ENCODE peak calls at places on chromosomes 7 and 10, in eight cellular contexts. One of them, this sample, is unnamed.

GRCh38 chr7:143407296-143408246 is 1.1 kb downstream of the EPHA1 start:
- DNase-seq in body of pancreas: no peak
- DNase-seq in activated CD4-positive, alpha-beta T cell treated with anti-CD3 and anti-CD28 coated beads for 24 hours: no peak
- DNase-seq in T-helper 9 cell: peak; percentile 28
- DNase-seq in trophoblast cell: no peak
- DNase-seq in heart right ventricle: no peak
- DNase-seq in hepatocyte: no peak
- DNase-seq in left colon: no peak
- DNase-seq in this sample: no peak

GRCh38 chr10:106643521-106643920 is 521.0 kb downstream of the SORCS1 start:
- DNase-seq in left colon: no peak
- DNase-seq in heart right ventricle: no peak
- DNase-seq in hepatocyte: no peak
- DNase-seq in activated CD4-positive, alpha-beta T cell treated with anti-CD3 and anti-CD28 coated beads for 24 hours: no peak
- DNase-seq in trophoblast cell: no peak
- DNase-seq in T-helper 9 cell: no peak
- DNase-seq in body of pancreas: no peak
- DNase-seq in this sample: no peak

GRCh38 chr7:88919484-88920131 is 124.1 kb upstream of the TEX47 start:
- DNase-seq in T-helper 9 cell: no peak
- DNase-seq in body of pancreas: no peak
- DNase-seq in left colon: no peak
- DNase-seq in hepatocyte: no peak
- DNase-seq in trophoblast cell: no peak
- DNase-seq in activated CD4-positive, alpha-beta T cell treated with anti-CD3 and anti-CD28 coated beads for 24 hours: no peak
- DNase-seq in heart right ventricle: no peak
- DNase-seq in this sample: no peak

GRCh38 chr10:15300145-15300544 is 70.9 kb downstream of the FAM171A1 start:
- DNase-seq in hepatocyte: no peak
- DNase-seq in T-helper 9 cell: no peak
- DNase-seq in activated CD4-positive, alpha-beta T cell treated with anti-CD3 and anti-CD28 coated beads for 24 hours: no peak
- DNase-seq in left colon: no peak
- DNase-seq in heart right ventricle: no peak
- DNase-seq in body of pancreas: no peak
- DNase-seq in trophoblast cell: no peak
- DNase-seq in this sample: no peak

GRCh38 chr7:74343281-74344127 is 54.3 kb downstream of the CLIP2 start:
- DNase-seq in heart right ventricle: no peak
- DNase-seq in T-helper 9 cell: no peak
- DNase-seq in left colon: no peak
- DNase-seq in hepatocyte: no peak
- DNase-seq in trophoblast cell: peak; percentile 48
- DNase-seq in body of pancreas: no peak
- DNase-seq in activated CD4-positive, alpha-beta T cell treated with anti-CD3 and anti-CD28 coated beads for 24 hours: no peak
- DNase-seq in this sample: no peak

GRCh38 chr7:99016196-99016595 is 127.7 kb downstream of the SMURF1 start:
- DNase-seq in activated CD4-positive, alpha-beta T cell treated with anti-CD3 and anti-CD28 coated beads for 24 hours: no peak
- DNase-seq in trophoblast cell: no peak
- DNase-seq in heart right ventricle: no peak
- DNase-seq in body of pancreas: no peak
- DNase-seq in left colon: no peak
- DNase-seq in hepatocyte: no peak
- DNase-seq in T-helper 9 cell: no peak
- DNase-seq in this sample: no peak

GRCh38 chr10:44389150-44389549 is 4.3 kb upstream of the CXCL12 start:
- DNase-seq in body of pancreas: peak; percentile 63
- DNase-seq in activated CD4-positive, alpha-beta T cell treated with anti-CD3 and anti-CD28 coated beads for 24 hours: no peak
- DNase-seq in heart right ventricle: peak; percentile 48
- DNase-seq in hepatocyte: no peak
- DNase-seq in trophoblast cell: no peak
- DNase-seq in left colon: peak; percentile 16
- DNase-seq in T-helper 9 cell: no peak
- DNase-seq in this sample: no peak

GRCh38 chr10:96290368-96291133 is 13.7 kb upstream of the DNTT start:
- DNase-seq in heart right ventricle: no peak
- DNase-seq in body of pancreas: no peak
- DNase-seq in left colon: no peak
- DNase-seq in trophoblast cell: no peak
- DNase-seq in hepatocyte: no peak
- DNase-seq in T-helper 9 cell: no peak
- DNase-seq in activated CD4-positive, alpha-beta T cell treated with anti-CD3 and anti-CD28 coated beads for 24 hours: no peak
- DNase-seq in this sample: no peak

GRCh38 chr10:5538892-5539651 is 14.3 kb downstream of the CALML3 start:
- DNase-seq in trophoblast cell: peak; percentile 26
- DNase-seq in hepatocyte: no peak
- DNase-seq in T-helper 9 cell: no peak
- DNase-seq in heart right ventricle: no peak
- DNase-seq in activated CD4-positive, alpha-beta T cell treated with anti-CD3 and anti-CD28 coated beads for 24 hours: no peak
- DNase-seq in body of pancreas: peak; percentile 3
- DNase-seq in left colon: peak; percentile 23
- DNase-seq in this sample: peak; percentile 23

GRCh38 chr10:122835908-122836307 is 9.7 kb downstream of the CUZD1 start:
- DNase-seq in activated CD4-positive, alpha-beta T cell treated with anti-CD3 and anti-CD28 coated beads for 24 hours: no peak
- DNase-seq in trophoblast cell: no peak
- DNase-seq in heart right ventricle: no peak
- DNase-seq in left colon: no peak
- DNase-seq in body of pancreas: no peak
- DNase-seq in T-helper 9 cell: no peak
- DNase-seq in hepatocyte: no peak
- DNase-seq in this sample: no peak

GRCh38 chr7:30799206-30799975 is 28.2 kb downstream of the MINDY4 start:
- DNase-seq in hepatocyte: no peak
- DNase-seq in heart right ventricle: no peak
- DNase-seq in body of pancreas: peak; percentile 32
- DNase-seq in activated CD4-positive, alpha-beta T cell treated with anti-CD3 and anti-CD28 coated beads for 24 hours: no peak
- DNase-seq in T-helper 9 cell: no peak
- DNase-seq in left colon: no peak
- DNase-seq in trophoblast cell: peak; percentile 9
- DNase-seq in this sample: no peak

GRCh38 chr10:35216303-35216905 is 89.8 kb downstream of the CREM start:
- DNase-seq in body of pancreas: peak; percentile 24
- DNase-seq in T-helper 9 cell: no peak
- DNase-seq in trophoblast cell: peak; percentile 12
- DNase-seq in left colon: peak; percentile 38
- DNase-seq in heart right ventricle: peak; percentile 22
- DNase-seq in hepatocyte: no peak
- DNase-seq in activated CD4-positive, alpha-beta T cell treated with anti-CD3 and anti-CD28 coated beads for 24 hours: no peak
- DNase-seq in this sample: no peak

GRCh38 chr10:125085281-125085680 is 75.1 kb downstream of the CTBP2 start:
- DNase-seq in T-helper 9 cell: no peak
- DNase-seq in activated CD4-positive, alpha-beta T cell treated with anti-CD3 and anti-CD28 coated beads for 24 hours: no peak
- DNase-seq in left colon: no peak
- DNase-seq in body of pancreas: no peak
- DNase-seq in heart right ventricle: no peak
- DNase-seq in trophoblast cell: no peak
- DNase-seq in hepatocyte: no peak
- DNase-seq in this sample: no peak

GRCh38 chr10:22733992-22734391 is 19.6 kb upstream of the PIP4K2A start:
- DNase-seq in left colon: no peak
- DNase-seq in activated CD4-positive, alpha-beta T cell treated with anti-CD3 and anti-CD28 coated beads for 24 hours: no peak
- DNase-seq in heart right ventricle: no peak
- DNase-seq in hepatocyte: no peak
- DNase-seq in trophoblast cell: peak; percentile 88
- DNase-seq in T-helper 9 cell: no peak
- DNase-seq in body of pancreas: no peak
- DNase-seq in this sample: no peak

GRCh38 chr7:83469491-83469890 is 179.4 kb downstream of the SEMA3E start:
- DNase-seq in body of pancreas: no peak
- DNase-seq in trophoblast cell: no peak
- DNase-seq in activated CD4-positive, alpha-beta T cell treated with anti-CD3 and anti-CD28 coated beads for 24 hours: no peak
- DNase-seq in hepatocyte: no peak
- DNase-seq in heart right ventricle: no peak
- DNase-seq in left colon: no peak
- DNase-seq in T-helper 9 cell: no peak
- DNase-seq in this sample: no peak

GRCh38 chr7:157423348-157423747 is 86.5 kb downstream of the DNAJB6 start:
- DNase-seq in activated CD4-positive, alpha-beta T cell treated with anti-CD3 and anti-CD28 coated beads for 24 hours: no peak
- DNase-seq in hepatocyte: no peak
- DNase-seq in trophoblast cell: peak; percentile 81
- DNase-seq in heart right ventricle: no peak
- DNase-seq in T-helper 9 cell: no peak
- DNase-seq in body of pancreas: no peak
- DNase-seq in left colon: no peak
- DNase-seq in this sample: no peak

GRCh38 chr7:83466956-83467355 is 182.0 kb downstream of the SEMA3E start:
- DNase-seq in T-helper 9 cell: no peak
- DNase-seq in heart right ventricle: no peak
- DNase-seq in left colon: no peak
- DNase-seq in body of pancreas: no peak
- DNase-seq in trophoblast cell: no peak
- DNase-seq in activated CD4-positive, alpha-beta T cell treated with anti-CD3 and anti-CD28 coated beads for 24 hours: no peak
- DNase-seq in hepatocyte: no peak
- DNase-seq in this sample: no peak

GRCh38 chr10:99532687-99533495 is at the start of gene NKX2-3:
- DNase-seq in heart right ventricle: peak; percentile 53
- DNase-seq in body of pancreas: peak; percentile 67
- DNase-seq in T-helper 9 cell: no peak
- DNase-seq in activated CD4-positive, alpha-beta T cell treated with anti-CD3 and anti-CD28 coated beads for 24 hours: peak; percentile 50
- DNase-seq in left colon: peak; percentile 94
- DNase-seq in trophoblast cell: no peak
- DNase-seq in hepatocyte: peak; percentile 63
- DNase-seq in this sample: peak; percentile 87

GRCh38 chr7:66913118-66914049 is 7.6 kb upstream of the TMEM248 start:
- DNase-seq in activated CD4-positive, alpha-beta T cell treated with anti-CD3 and anti-CD28 coated beads for 24 hours: no peak
- DNase-seq in trophoblast cell: no peak
- DNase-seq in T-helper 9 cell: no peak
- DNase-seq in left colon: no peak
- DNase-seq in hepatocyte: no peak
- DNase-seq in heart right ventricle: no peak
- DNase-seq in body of pancreas: no peak
- DNase-seq in this sample: no peak

GRCh38 chr10:101132636-101133473 is 1.8 kb downstream of the TLX1 start:
- DNase-seq in body of pancreas: no peak
- DNase-seq in activated CD4-positive, alpha-beta T cell treated with anti-CD3 and anti-CD28 coated beads for 24 hours: no peak
- DNase-seq in T-helper 9 cell: no peak
- DNase-seq in heart right ventricle: no peak
- DNase-seq in trophoblast cell: no peak
- DNase-seq in hepatocyte: no peak
- DNase-seq in left colon: no peak
- DNase-seq in this sample: no peak

GRCh38 chr7:41085244-41085643 is 617.6 kb downstream of the INHBA start:
- DNase-seq in hepatocyte: no peak
- DNase-seq in body of pancreas: no peak
- DNase-seq in trophoblast cell: no peak
- DNase-seq in activated CD4-positive, alpha-beta T cell treated with anti-CD3 and anti-CD28 coated beads for 24 hours: no peak
- DNase-seq in heart right ventricle: no peak
- DNase-seq in T-helper 9 cell: no peak
- DNase-seq in left colon: no peak
- DNase-seq in this sample: no peak

GRCh38 chr10:8336629-8337331 is 282.3 kb downstream of the GATA3 start:
- DNase-seq in left colon: no peak
- DNase-seq in heart right ventricle: no peak
- DNase-seq in activated CD4-positive, alpha-beta T cell treated with anti-CD3 and anti-CD28 coated beads for 24 hours: no peak
- DNase-seq in body of pancreas: no peak
- DNase-seq in T-helper 9 cell: no peak
- DNase-seq in hepatocyte: peak; percentile 25
- DNase-seq in trophoblast cell: no peak
- DNase-seq in this sample: no peak

GRCh38 chr10:101227765-101228681 is 1.2 kb downstream of the LBX1 start:
- DNase-seq in trophoblast cell: peak; percentile 22
- DNase-seq in activated CD4-positive, alpha-beta T cell treated with anti-CD3 and anti-CD28 coated beads for 24 hours: no peak
- DNase-seq in body of pancreas: no peak
- DNase-seq in hepatocyte: no peak
- DNase-seq in T-helper 9 cell: no peak
- DNase-seq in heart right ventricle: no peak
- DNase-seq in left colon: no peak
- DNase-seq in this sample: no peak

GRCh38 chr7:142568430-142569097 is 180.7 kb upstream of the PRSS1 start:
- DNase-seq in T-helper 9 cell: no peak
- DNase-seq in left colon: no peak
- DNase-seq in trophoblast cell: peak; percentile 55
- DNase-seq in activated CD4-positive, alpha-beta T cell treated with anti-CD3 and anti-CD28 coated beads for 24 hours: no peak
- DNase-seq in body of pancreas: no peak
- DNase-seq in heart right ventricle: no peak
- DNase-seq in hepatocyte: no peak
- DNase-seq in this sample: no peak

GRCh38 chr7:146150153-146150552 is 33.6 kb downstream of the CNTNAP2 start:
- DNase-seq in trophoblast cell: peak; percentile 30
- DNase-seq in body of pancreas: no peak
- DNase-seq in heart right ventricle: no peak
- DNase-seq in T-helper 9 cell: no peak
- DNase-seq in left colon: no peak
- DNase-seq in activated CD4-positive, alpha-beta T cell treated with anti-CD3 and anti-CD28 coated beads for 24 hours: no peak
- DNase-seq in hepatocyte: no peak
- DNase-seq in this sample: no peak

GRCh38 chr7:39650676-39651075 is 27.3 kb downstream of the RALA start:
- DNase-seq in left colon: no peak
- DNase-seq in hepatocyte: no peak
- DNase-seq in heart right ventricle: peak; percentile 24
- DNase-seq in trophoblast cell: no peak
- DNase-seq in T-helper 9 cell: no peak
- DNase-seq in activated CD4-positive, alpha-beta T cell treated with anti-CD3 and anti-CD28 coated beads for 24 hours: no peak
- DNase-seq in body of pancreas: no peak
- DNase-seq in this sample: no peak

GRCh38 chr10:5943536-5943935 is 33.8 kb downstream of the IL15RA start:
- DNase-seq in T-helper 9 cell: no peak
- DNase-seq in hepatocyte: no peak
- DNase-seq in body of pancreas: peak; percentile 58
- DNase-seq in trophoblast cell: no peak
- DNase-seq in heart right ventricle: peak; percentile 66
- DNase-seq in left colon: peak; percentile 43
- DNase-seq in activated CD4-positive, alpha-beta T cell treated with anti-CD3 and anti-CD28 coated beads for 24 hours: no peak
- DNase-seq in this sample: peak; percentile 69

GRCh38 chr7:146090023-146090645 is 26.5 kb upstream of the CNTNAP2 start:
- DNase-seq in heart right ventricle: no peak
- DNase-seq in left colon: no peak
- DNase-seq in T-helper 9 cell: no peak
- DNase-seq in trophoblast cell: peak; percentile 59
- DNase-seq in activated CD4-positive, alpha-beta T cell treated with anti-CD3 and anti-CD28 coated beads for 24 hours: no peak
- DNase-seq in body of pancreas: peak; percentile 5
- DNase-seq in hepatocyte: peak; percentile 50
- DNase-seq in this sample: peak; percentile 5

GRCh38 chr10:61987951-61988379 is 86.5 kb downstream of the ARID5B start:
- DNase-seq in T-helper 9 cell: no peak
- DNase-seq in left colon: no peak
- DNase-seq in trophoblast cell: no peak
- DNase-seq in hepatocyte: no peak
- DNase-seq in heart right ventricle: no peak
- DNase-seq in body of pancreas: no peak
- DNase-seq in activated CD4-positive, alpha-beta T cell treated with anti-CD3 and anti-CD28 coated beads for 24 hours: no peak
- DNase-seq in this sample: no peak

GRCh38 chr7:18494821-18495408 is 634 bp upstream of the HDAC9 start:
- DNase-seq in heart right ventricle: no peak
- DNase-seq in hepatocyte: no peak
- DNase-seq in T-helper 9 cell: no peak
- DNase-seq in left colon: no peak
- DNase-seq in activated CD4-positive, alpha-beta T cell treated with anti-CD3 and anti-CD28 coated beads for 24 hours: no peak
- DNase-seq in trophoblast cell: no peak
- DNase-seq in body of pancreas: no peak
- DNase-seq in this sample: no peak

GRCh38 chr10:71241114-71241898 is 28.9 kb downstream of the UNC5B start:
- DNase-seq in body of pancreas: no peak
- DNase-seq in activated CD4-positive, alpha-beta T cell treated with anti-CD3 and anti-CD28 coated beads for 24 hours: no peak
- DNase-seq in heart right ventricle: peak; percentile 62
- DNase-seq in hepatocyte: no peak
- DNase-seq in trophoblast cell: no peak
- DNase-seq in left colon: no peak
- DNase-seq in T-helper 9 cell: no peak
- DNase-seq in this sample: peak; percentile 48

GRCh38 chr7:1948377-1948796 is 278.3 kb downstream of the ELFN1 start:
- DNase-seq in body of pancreas: peak; percentile 3
- DNase-seq in T-helper 9 cell: no peak
- DNase-seq in hepatocyte: no peak
- DNase-seq in left colon: no peak
- DNase-seq in activated CD4-positive, alpha-beta T cell treated with anti-CD3 and anti-CD28 coated beads for 24 hours: no peak
- DNase-seq in trophoblast cell: no peak
- DNase-seq in heart right ventricle: peak; percentile 10
- DNase-seq in this sample: no peak

GRCh38 chr7:782718-783449 is 49.4 kb upstream of the SUN1 start:
- DNase-seq in T-helper 9 cell: no peak
- DNase-seq in body of pancreas: no peak
- DNase-seq in trophoblast cell: no peak
- DNase-seq in heart right ventricle: no peak
- DNase-seq in left colon: no peak
- DNase-seq in activated CD4-positive, alpha-beta T cell treated with anti-CD3 and anti-CD28 coated beads for 24 hours: no peak
- DNase-seq in hepatocyte: no peak
- DNase-seq in this sample: no peak

GRCh38 chr10:73293461-73293860 is 41.0 kb upstream of the MRPS16 start:
- DNase-seq in left colon: no peak
- DNase-seq in activated CD4-positive, alpha-beta T cell treated with anti-CD3 and anti-CD28 coated beads for 24 hours: no peak
- DNase-seq in heart right ventricle: no peak
- DNase-seq in trophoblast cell: peak; percentile 95
- DNase-seq in T-helper 9 cell: no peak
- DNase-seq in hepatocyte: no peak
- DNase-seq in body of pancreas: no peak
- DNase-seq in this sample: no peak